ENCODE peak calls at places on chromosomes 11 and 22, in nine cellular contexts. Z, B, H, D, N, G, J, K and F are unnamed samples. For H3K4me1 and H3K27me3, the result is how much of the 10 kb centered on the place peaks cover.

GRCh38 chr11:11436715-11437313 is 83.8 kb upstream of the CSNK2A3 start:
- DNase-seq in J (no peak), B (no peak), K (peak), D (peak), N (no peak), H (no peak), G (no peak), Z (no peak), F (no peak)

GRCh38 chr11:120169981-120170698 is 32.2 kb upstream of the TRIM29 start:
- DNase-seq in B (no peak), J (no peak), K (no peak), Z (no peak), G (no peak), N (no peak), D (no peak), H (peak), F (no peak)

GRCh38 chr22:27317156-27317555 is 484.4 kb downstream of the MN1 start:
- DNase-seq in H (peak), Z (no peak), N (peak), J (no peak), B (peak), K (no peak), G (no peak), D (no peak), F (no peak)

GRCh38 chr11:77728203-77728786 is 90.7 kb upstream of the CLNS1A start:
- DNase-seq in N (peak), J (no peak), K (no peak), Z (no peak), D (no peak), H (peak), G (no peak), B (no peak), F (no peak)

GRCh38 chr11:77619576-77620198 is 17.9 kb downstream of the CLNS1A start:
- DNase-seq in K (no peak), J (no peak), B (peak), G (no peak), N (no peak), Z (no peak), D (no peak), H (peak), F (no peak)

GRCh38 chr11:48006301-48006992 is 26.1 kb downstream of the PTPRJ start:
- DNase-seq in G (no peak), K (no peak), Z (no peak), D (no peak), J (peak), B (no peak), H (no peak), N (no peak), F (no peak)

GRCh38 chr11:17864478-17864941 is 129.9 kb downstream of the KCNC1 start:
- DNase-seq in K (no peak), G (no peak), N (peak), H (peak), J (no peak), Z (no peak), B (peak), D (no peak), F (no peak)

GRCh38 chr22:38869663-38870062 is 2.4 kb downstream of the CBX6 start:
- DNase-seq in N (no peak), K (no peak), D (no peak), J (peak), Z (no peak), B (no peak), G (no peak), H (no peak), F (no peak)

GRCh38 chr22:27636716-27637503 is 164.6 kb downstream of the MN1 start:
- DNase-seq in G (no peak), J (no peak), D (no peak), B (no peak), N (no peak), H (no peak), K (peak), Z (peak), F (no peak)

GRCh38 chr11:134045799-134046635 is 22.9 kb upstream of the JAM3 start:
- DNase-seq in D (no peak), Z (peak), B (peak), G (no peak), J (no peak), H (no peak), N (no peak), K (peak), F (no peak)

GRCh38 chr11:33475999-33476398 is 218.8 kb downstream of the HIPK3 start:
- DNase-seq in J (no peak), K (no peak), B (no peak), D (no peak), Z (no peak), H (no peak), N (no peak), G (no peak), F (no peak)

GRCh38 chr11:131470526-131470925 is 100.1 kb downstream of the NTM start:
- DNase-seq in D (no peak), J (no peak), Z (no peak), N (no peak), G (no peak), B (peak), H (no peak), K (no peak), F (no peak)

GRCh38 chr11:22337571-22338464 is at the start of gene SLC17A6:
- DNase-seq in H (no peak), K (no peak), B (peak), D (no peak), G (no peak), N (no peak), Z (no peak), J (no peak), F (no peak)
- H3K4me1 ChIP-seq in H (under half), K (under half), B (half or more), D (under half), G (under half), N (under half), Z (under half), J (under half), F (under half)

GRCh38 chr11:19770277-19770676 is 57.6 kb downstream of the NAV2 start:
- DNase-seq in G (no peak), Z (no peak), N (no peak), B (no peak), K (no peak), D (no peak), H (no peak), J (no peak), F (no peak)
- H3K27me3 ChIP-seq in G (under half), Z (under half), N (under half), B (under half), K (under half), D (under half), H (under half), J (under half), F (under half)

GRCh38 chr11:66467034-66467659 is 442 bp downstream of the PELI3 start:
- DNase-seq in H (peak), D (no peak), J (no peak), K (no peak), N (peak), Z (peak), G (no peak), B (peak), F (no peak)

GRCh38 chr11:66467756-66468155 is 1.1 kb downstream of the PELI3 start:
- DNase-seq in Z (peak), B (peak), N (peak), D (peak), H (peak), K (no peak), G (no peak), J (no peak), F (peak)

GRCh38 chr11:66466225-66467033 is at the start of gene PELI3:
- DNase-seq in B (peak), J (peak), Z (peak), G (peak), D (peak), K (peak), H (peak), N (peak), F (peak)

GRCh38 chr11:66464916-66465315 is 1.8 kb upstream of the PELI3 start:
- DNase-seq in K (no peak), G (no peak), D (no peak), H (no peak), B (no peak), J (no peak), N (no peak), Z (no peak), F (no peak)

DNA sequence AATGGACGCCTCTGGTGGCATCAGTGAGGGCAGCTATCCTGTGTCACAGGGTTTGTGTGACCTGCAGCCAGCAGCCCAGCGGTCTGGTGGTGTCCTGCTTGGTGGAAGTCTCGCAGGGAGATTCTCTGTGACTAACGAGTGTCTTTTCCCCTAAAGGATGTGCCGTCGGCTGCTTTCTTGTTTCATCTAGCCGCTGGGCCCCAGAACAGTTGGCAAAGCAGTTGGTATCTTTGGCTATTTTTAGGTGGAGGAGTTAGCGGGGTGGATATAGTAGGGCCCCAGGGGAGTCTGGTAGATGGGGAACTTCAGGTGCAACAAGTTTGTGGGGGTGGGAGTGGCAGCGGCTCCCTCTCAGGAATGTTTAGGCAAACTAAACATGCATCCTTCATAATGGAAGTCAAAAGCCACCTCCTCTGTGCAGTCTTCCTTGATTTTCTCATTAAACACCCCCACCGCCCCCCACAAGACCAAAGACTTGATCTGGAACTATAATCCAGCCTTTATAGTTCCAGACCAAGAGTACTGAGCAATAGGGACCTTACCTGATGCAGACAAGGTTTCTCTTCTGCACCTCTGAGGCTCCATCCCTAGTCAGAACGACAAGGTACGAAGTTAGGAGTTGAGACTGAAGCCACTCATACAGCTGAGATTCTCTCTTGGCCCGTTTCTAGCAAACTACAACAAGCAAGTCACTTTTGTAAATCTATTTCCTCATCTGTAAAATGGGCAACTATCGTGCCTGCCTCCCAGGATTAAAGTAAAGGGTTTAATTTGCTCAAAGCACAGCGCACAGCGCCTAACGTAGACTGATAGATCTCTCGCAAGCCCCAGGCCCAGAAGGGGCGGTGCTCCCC is 1.1 kb upstream of the PELI3 start:
- DNase-seq in N (no peak), G (no peak), Z (no peak), J (no peak), K (no peak), D (no peak), H (no peak), B (no peak), F (no peak)
- H3K4me3 ChIP-seq in N (no peak), G (peak), Z (peak), J (peak), K (peak), D (peak), H (peak), B (peak), F (no peak)

GRCh38 chr22:49887074-49887471 is 31.2 kb downstream of the ALG12 start:
- DNase-seq in G (no peak), Z (no peak), B (no peak), N (no peak), H (no peak), D (no peak), J (no peak), K (no peak), F (no peak)

GRCh38 chr22:49885881-49886280 is 32.2 kb downstream of the ZBED4 start:
- DNase-seq in G (no peak), Z (no peak), N (no peak), B (no peak), K (no peak), H (no peak), D (no peak), J (no peak), F (no peak)

GRCh38 chr22:49887716-49888115 is 30.5 kb downstream of the ALG12 start:
- DNase-seq in K (no peak), Z (no peak), G (no peak), N (no peak), H (no peak), D (no peak), J (no peak), B (no peak), F (no peak)

GRCh38 chr22:49886346-49887073 is 31.7 kb downstream of the ALG12 start:
- DNase-seq in Z (no peak), B (no peak), H (no peak), D (no peak), N (no peak), K (no peak), J (no peak), G (no peak), F (no peak)

GRCh38 chr22:49889071-49889470 is 29.2 kb downstream of the ALG12 start:
- DNase-seq in B (no peak), J (no peak), Z (no peak), D (no peak), N (no peak), K (no peak), H (no peak), G (no peak), F (no peak)
- H3K4me1 ChIP-seq in B (under half), J (under half), Z (under half), D (under half), N (under half), K (under half), H (under half), G (under half), F (under half)

DNA sequence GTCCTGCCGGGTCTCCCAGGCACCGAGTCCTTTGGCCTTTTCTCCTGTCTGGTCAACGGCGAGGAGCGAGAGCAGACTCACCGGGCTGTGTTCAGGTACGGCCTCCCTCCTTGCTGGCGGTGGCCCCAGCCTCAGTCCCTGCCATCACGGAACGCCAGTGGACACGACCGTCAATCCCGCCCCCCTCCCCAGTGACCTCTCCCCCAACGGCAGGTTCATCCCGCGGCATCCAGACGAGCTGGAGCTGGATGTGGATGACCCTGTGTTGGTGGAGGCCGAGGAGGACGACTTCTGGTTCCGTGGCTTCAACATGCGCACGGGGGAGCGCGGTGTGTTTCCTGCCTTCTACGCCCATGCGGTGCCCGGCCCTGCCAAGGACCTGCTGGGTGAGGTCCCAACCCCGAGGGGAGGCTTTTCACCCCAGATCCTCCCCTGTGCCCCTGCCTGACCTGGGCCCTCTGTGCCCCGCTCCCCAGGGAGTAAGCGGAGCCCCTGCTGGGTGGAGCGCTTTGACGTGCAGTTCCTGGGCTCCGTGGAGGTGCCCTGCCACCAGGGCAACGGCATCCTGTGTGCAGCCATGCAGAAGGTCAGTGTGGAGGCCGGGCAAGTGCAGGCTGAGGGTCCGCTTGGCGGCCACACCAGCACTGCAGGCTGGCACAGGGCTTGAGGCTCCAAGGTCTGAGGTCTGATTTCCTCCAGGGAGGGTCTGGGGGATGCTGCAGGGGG is 4.9 kb downstream of the MAPK8IP2 start:
- DNase-seq in D (no peak), N (no peak), B (no peak), J (no peak), H (no peak), G (no peak), K (no peak), Z (peak), F (no peak)
- H3K27me3 ChIP-seq in D (under half), N (half or more), B (half or more), J (under half), H (under half), G (under half), K (half or more), Z (under half), F (under half)

DNA sequence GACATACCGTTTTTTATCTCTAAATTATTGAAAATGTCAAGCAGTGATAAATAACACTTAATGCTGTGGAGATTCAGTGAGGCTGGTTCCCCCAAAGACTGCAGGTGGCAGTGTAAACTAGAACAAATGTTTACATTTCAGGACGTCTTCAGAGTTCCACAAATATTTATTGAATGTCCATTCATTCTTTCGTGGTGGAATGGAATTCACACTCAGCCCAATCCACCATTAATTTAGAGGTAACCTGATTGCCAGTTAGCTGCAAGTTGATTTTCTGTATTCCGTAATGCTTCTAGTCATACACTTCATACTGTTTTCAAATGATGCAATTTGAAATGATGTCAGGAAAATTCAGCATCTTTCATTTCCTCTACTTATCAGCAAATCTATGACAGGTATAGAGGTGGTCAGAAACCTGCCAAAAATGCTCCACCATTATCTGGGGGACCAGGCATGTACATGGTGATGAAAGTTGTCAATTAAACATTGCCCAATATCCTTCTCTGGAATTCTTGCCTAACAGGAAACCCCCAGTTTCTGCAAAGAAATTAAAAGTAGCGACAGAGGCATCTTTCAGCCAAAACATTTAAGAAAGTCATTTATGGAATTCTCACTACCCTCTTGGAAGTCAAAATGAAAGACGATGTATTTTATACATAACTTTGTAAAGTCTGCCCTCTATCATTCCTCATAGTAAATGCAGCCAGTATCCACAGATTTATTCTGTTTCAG is 94.3 kb upstream of the BMAL1 start:
- DNase-seq in D (no peak), G (no peak), K (no peak), Z (no peak), H (no peak), J (no peak), B (peak), N (no peak), F (no peak)
- H3K4me3 ChIP-seq in D (no peak), G (peak), K (peak), Z (no peak), H (no peak), J (no peak), B (no peak), N (no peak), F (no peak)

GRCh38 chr11:57314221-57314973 is 10.4 kb downstream of the TNKS1BP1 start:
- DNase-seq in H (no peak), J (no peak), N (no peak), B (no peak), G (no peak), Z (peak), K (no peak), D (peak), F (no peak)

GRCh38 chr11:57313788-57314135 is 11.0 kb downstream of the TNKS1BP1 start:
- DNase-seq in K (no peak), D (peak), Z (peak), H (no peak), J (no peak), B (no peak), N (no peak), G (no peak), F (no peak)

GRCh38 chr11:57312511-57313021 is 12.2 kb downstream of the TNKS1BP1 start:
- DNase-seq in H (peak), Z (peak), N (no peak), G (no peak), J (no peak), K (no peak), B (no peak), D (peak), F (no peak)

GRCh38 chr11:57311109-57311936 is 13.4 kb downstream of the TNKS1BP1 start:
- DNase-seq in N (peak), G (peak), D (peak), Z (peak), J (peak), B (peak), H (peak), K (peak), F (peak)

DNA sequence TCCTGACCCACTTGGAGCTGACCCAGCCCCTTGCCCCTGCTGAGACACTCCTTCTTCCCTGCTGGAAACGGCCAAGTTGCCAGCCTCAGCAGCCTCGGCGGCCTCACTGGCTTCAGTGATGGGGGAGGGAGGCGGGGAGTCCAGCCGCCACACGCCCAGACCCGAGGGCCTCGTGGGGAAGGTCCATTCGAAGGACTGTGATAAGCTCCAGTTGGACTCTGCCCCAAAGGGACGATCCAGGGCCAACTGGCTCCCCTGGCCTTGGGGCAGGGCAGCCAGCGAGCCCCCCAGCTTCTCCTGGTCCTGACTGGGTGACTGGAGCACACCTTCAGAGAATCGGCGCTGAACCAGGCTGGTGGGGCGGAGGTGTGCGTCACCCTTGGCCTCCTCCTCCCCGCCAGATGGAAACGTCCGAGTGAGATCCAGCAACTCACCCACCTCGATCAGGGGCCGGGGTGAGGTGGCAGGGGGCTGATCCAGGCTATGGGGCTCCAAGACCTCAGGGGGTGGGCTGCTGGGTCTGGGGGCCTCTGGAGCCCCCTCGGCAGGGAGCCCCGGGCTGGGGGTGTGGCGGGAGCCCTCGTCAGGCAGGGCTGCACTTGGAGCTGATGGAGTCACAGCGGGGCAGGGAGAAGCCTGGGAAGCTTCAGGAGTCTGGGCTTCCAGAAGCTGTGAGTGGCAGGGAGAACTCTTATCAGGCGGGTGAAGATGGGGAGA is 11.5 kb downstream of the TNKS1BP1 start:
- DNase-seq in K (no peak), B (no peak), N (no peak), H (no peak), G (no peak), D (peak), J (no peak), Z (peak), F (no peak)
- H3K4me1 ChIP-seq in K (half or more), B (under half), N (under half), H (under half), G (under half), D (under half), J (under half), Z (half or more), F (under half)

GRCh38 chr22:42326301-42326700 is 55.8 kb upstream of the TCF20 start:
- DNase-seq in D (no peak), K (no peak), B (no peak), N (no peak), J (no peak), G (no peak), H (no peak), Z (no peak), F (no peak)
- H3K27me3 ChIP-seq in D (under half), K (under half), B (under half), N (under half), J (under half), G (under half), H (under half), Z (under half), F (under half)

DNA sequence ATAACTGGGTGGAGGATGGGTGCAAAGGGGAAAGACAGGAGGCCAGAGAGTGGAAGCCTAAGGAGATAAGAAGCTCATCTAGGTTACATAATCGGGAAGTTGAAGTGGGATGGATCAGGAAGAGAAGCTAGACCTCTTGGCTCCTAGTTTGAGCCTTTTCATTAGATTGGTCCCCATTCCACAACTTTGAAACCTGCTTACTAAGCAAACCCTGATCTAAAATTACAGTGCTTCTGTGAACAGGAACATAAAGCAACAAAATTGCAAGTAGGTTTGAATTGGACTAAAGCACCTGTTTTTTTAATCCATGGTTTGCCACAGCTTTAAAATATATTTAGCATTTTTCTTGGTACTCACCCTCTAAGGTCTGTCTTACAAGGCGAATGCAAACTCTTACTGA is 80.4 kb upstream of the EED start:
- DNase-seq in J (no peak), G (no peak), D (no peak), B (no peak), K (no peak), H (no peak), Z (no peak), N (no peak), F (no peak)
- H3K4me3 ChIP-seq in J (no peak), G (no peak), D (no peak), B (no peak), K (no peak), H (no peak), Z (no peak), N (no peak), F (no peak)